ENCODE peak calls at places on chromosomes 16 and 17, in nine cellular contexts. W, K, H, V, Y, B, U, I and N are unnamed samples.
A peak's percentile ranks its signal among the peaks of the same experiment; 100 is the strongest.

GRCh38 chr17:63476857-63477470 is at the start of gene ACE:
- DNase-seq in W (peak; percentile 82), K (peak; percentile 85), H (peak; percentile 65), V (no peak), Y (peak; percentile 76), B (peak; percentile 54), U (peak; percentile 94), I (peak; percentile 61), N (peak; percentile 86)

GRCh38 chr16:56513972-56514371 is 5.9 kb downstream of the BBS2 start:
- DNase-seq in W (peak; percentile 74), K (peak; percentile 70), H (peak; percentile 71), V (peak; percentile 72), Y (peak; percentile 19), B (peak; percentile 64), U (peak; percentile 37), I (peak; percentile 72), N (peak; percentile 66)

GRCh38 chr16:89481556-89481955 is 8.8 kb downstream of the ANKRD11 start:
- DNase-seq in W (no peak), K (no peak), H (no peak), V (no peak), Y (no peak), B (no peak), U (no peak), I (no peak), N (no peak)

GRCh38 chr17:68458260-68459029 is 1.1 kb upstream of the WIPI1 start:
- DNase-seq in W (peak; percentile 37), K (no peak), H (no peak), V (no peak), Y (no peak), B (no peak), U (no peak), I (peak; percentile 47), N (no peak)

GRCh38 chr17:81481011-81481799 is 31.4 kb downstream of the ACTG1 start:
- DNase-seq in W (no peak), K (peak; percentile 77), H (peak; percentile 75), V (no peak), Y (peak; percentile 87), B (no peak), U (peak; percentile 99), I (no peak), N (peak; percentile 79)

GRCh38 chr17:80968602-80969029 is 23.0 kb upstream of the CHMP6 start:
- DNase-seq in W (no peak), K (no peak), H (peak; percentile 66), V (no peak), Y (no peak), B (no peak), U (peak; percentile 86), I (no peak), N (peak; percentile 52)

GRCh38 chr16:68994324-68994723 is 111.1 kb upstream of the HAS3 start:
- DNase-seq in W (no peak), K (peak; percentile 36), H (no peak), V (no peak), Y (no peak), B (no peak), U (no peak), I (no peak), N (no peak)

GRCh38 chr17:62194401-62194800 is 129.3 kb upstream of the MED13 start:
- DNase-seq in W (no peak), K (no peak), H (no peak), V (no peak), Y (no peak), B (no peak), U (no peak), I (no peak), N (no peak)

GRCh38 chr16:9402293-9402865 is 310.9 kb downstream of the HAPSTR1 start:
- DNase-seq in W (no peak), K (no peak), H (no peak), V (no peak), Y (no peak), B (no peak), U (no peak), I (no peak), N (no peak)

GRCh38 chr16:57485916-57486857 is at the start of gene DOK4:
- DNase-seq in W (peak; percentile 69), K (peak; percentile 89), H (peak; percentile 94), V (no peak), Y (peak; percentile 93), B (peak; percentile 65), U (peak; percentile 98), I (peak; percentile 71), N (peak; percentile 94)

GRCh38 chr17:40909755-40910154 is 24.7 kb upstream of the KRT20 start:
- DNase-seq in W (no peak), K (no peak), H (peak; percentile 90), V (no peak), Y (no peak), B (peak; percentile 71), U (no peak), I (no peak), N (peak; percentile 38)
- TF ChIP-seq EZH2phosphoT487 in W (no peak), K (no peak), H (no peak), V (no peak), Y (no peak), B (no peak), U (no peak), I (no peak), N (no peak)

GRCh38 chr17:60398227-60398959 is 6.5 kb upstream of the USP32 start:
- DNase-seq in W (peak; percentile 75), K (no peak), H (no peak), V (no peak), Y (no peak), B (no peak), U (no peak), I (no peak), N (no peak)

GRCh38 chr17:60393840-60394529 is 2.1 kb upstream of the USP32 start:
- DNase-seq in W (no peak), K (no peak), H (no peak), V (no peak), Y (peak; percentile 6), B (no peak), U (no peak), I (no peak), N (no peak)

GRCh38 chr17:60392845-60393702 is 1.1 kb upstream of the USP32 start:
- DNase-seq in W (peak; percentile 19), K (peak; percentile 26), H (peak; percentile 70), V (peak; percentile 24), Y (peak; percentile 14), B (peak; percentile 61), U (peak; percentile 57), I (peak; percentile 45), N (peak; percentile 58)

GRCh38 chr17:60396412-60396811 is 4.5 kb upstream of the USP32 start:
- DNase-seq in W (no peak), K (no peak), H (no peak), V (no peak), Y (no peak), B (no peak), U (no peak), I (no peak), N (no peak)

DNA sequence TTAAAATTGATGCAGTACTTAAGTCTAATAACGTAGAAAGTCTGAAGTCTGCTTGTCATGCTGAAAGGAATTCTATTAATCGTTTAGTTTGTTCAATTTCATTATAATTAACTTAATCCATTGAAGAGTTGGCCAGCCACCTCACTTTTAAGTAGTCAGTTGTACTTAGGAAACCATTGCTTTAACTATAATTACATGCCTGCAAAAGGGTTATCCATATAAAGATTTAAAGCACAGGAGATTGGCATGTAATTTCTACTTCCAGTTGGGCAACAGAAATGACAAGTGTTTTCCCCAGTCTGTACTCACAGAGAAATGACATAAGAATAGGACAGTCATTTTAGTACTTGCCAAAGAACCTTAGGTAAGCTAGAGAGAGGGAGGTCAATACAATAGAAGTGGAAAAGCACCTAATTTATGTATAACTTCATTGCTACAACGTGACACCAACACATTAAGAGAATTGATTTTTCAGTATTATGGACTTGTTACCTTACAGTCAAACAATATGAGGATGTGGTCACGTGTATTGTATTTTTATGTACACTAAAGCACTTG is 3.7 kb upstream of the USP32 start:
- DNase-seq in W (no peak), K (no peak), H (no peak), V (no peak), Y (no peak), B (no peak), U (no peak), I (no peak), N (no peak)
- TF ChIP-seq EZH2phosphoT487 in W (no peak), K (no peak), H (no peak), V (no peak), Y (no peak), B (no peak), U (no peak), I (no peak), N (no peak)

GRCh38 chr17:28488884-28489276 is 15.4 kb downstream of the SLC13A2 start:
- DNase-seq in W (no peak), K (no peak), H (no peak), V (no peak), Y (no peak), B (no peak), U (no peak), I (no peak), N (no peak)

GRCh38 chr17:28491286-28491685 is 14.9 kb upstream of the FOXN1 start:
- DNase-seq in W (no peak), K (no peak), H (no peak), V (no peak), Y (no peak), B (no peak), U (no peak), I (no peak), N (no peak)

GRCh38 chr17:28491860-28492259 is 14.3 kb upstream of the FOXN1 start:
- DNase-seq in W (no peak), K (no peak), H (no peak), V (no peak), Y (no peak), B (no peak), U (no peak), I (no peak), N (no peak)

GRCh38 chr17:28485049-28485448 is 11.6 kb downstream of the SLC13A2 start:
- DNase-seq in W (no peak), K (no peak), H (no peak), V (no peak), Y (no peak), B (no peak), U (no peak), I (no peak), N (no peak)

DNA sequence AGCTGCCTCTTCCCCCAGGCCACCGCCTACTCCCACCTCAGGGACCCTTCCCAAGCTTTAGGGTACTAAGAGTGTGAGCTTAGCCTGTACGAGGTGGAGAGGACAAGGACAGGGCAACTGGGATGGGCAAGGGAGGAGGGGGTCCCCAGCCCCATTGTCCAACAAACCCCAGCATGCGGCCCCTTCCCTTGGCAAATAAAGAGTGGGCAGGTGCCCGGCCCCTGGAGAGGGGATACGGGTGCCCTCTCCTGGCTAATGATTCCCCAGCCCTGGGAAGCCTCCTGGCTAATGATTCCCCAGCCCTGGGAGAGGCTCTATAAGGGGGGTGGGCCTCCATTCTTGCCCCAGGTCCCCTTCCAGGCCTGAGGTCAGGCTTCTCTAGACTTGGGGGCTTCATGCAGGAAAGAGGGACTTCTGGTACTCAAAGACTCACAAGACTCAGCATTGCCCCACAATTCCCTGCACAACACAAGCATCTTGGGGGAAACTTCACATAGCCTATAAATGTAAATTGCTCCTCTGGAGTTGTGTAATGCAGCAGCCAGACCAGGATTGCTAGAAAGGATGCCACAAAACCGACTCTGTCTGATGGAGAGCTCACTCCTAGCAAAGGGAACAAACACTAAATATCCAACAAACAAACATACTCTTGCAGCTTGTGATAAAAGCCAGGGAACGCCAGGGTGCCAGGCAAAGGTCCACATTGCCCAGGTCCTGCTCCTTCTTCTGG is 14.9 kb downstream of the SLC13A2 start:
- DNase-seq in W (no peak), K (no peak), H (no peak), V (no peak), Y (no peak), B (no peak), U (no peak), I (no peak), N (peak; percentile 59)
- TF ChIP-seq EZH2phosphoT487 in W (no peak), K (no peak), H (no peak), V (no peak), Y (no peak), B (no peak), U (no peak), I (no peak), N (no peak)

GRCh38 chr16:72493681-72494415 is 321.9 kb upstream of the PMFBP1 start:
- DNase-seq in W (no peak), K (no peak), H (peak; percentile 82), V (no peak), Y (no peak), B (peak; percentile 70), U (no peak), I (no peak), N (no peak)
- TF ChIP-seq EZH2phosphoT487 in W (no peak), K (no peak), H (no peak), V (no peak), Y (no peak), B (no peak), U (no peak), I (no peak), N (no peak)